ENCODE peak calls at places on chromosome 21, in seven cellular contexts. R is SK-N-SH, Y is HepG2, E is HCT116, J is GM12878, W is K562, M is H1. T is an unnamed sample.

GRCh38 chr21:41368361-41369104 is 6.7 kb downstream of the MX2 start:
- DNase-seq in R (no peak), Y (no peak), E (no peak), J (no peak), W (no peak), M (no peak), T (no peak)

GRCh38 chr21:42189860-42190491 is 29.0 kb upstream of the ABCG1 start:
- DNase-seq in R (no peak), Y (no peak), E (no peak), J (no peak), W (no peak), M (no peak), T (no peak)

GRCh38 chr21:28537371-28538079 is 455.2 kb downstream of the LTN1 start:
- DNase-seq in R (no peak), Y (no peak), E (no peak), J (no peak), W (no peak), M (no peak), T (no peak)

GRCh38 chr21:26331581-26331980 is 161.0 kb upstream of the APP start:
- DNase-seq in R (no peak), Y (no peak), E (no peak), J (no peak), W (no peak), M (no peak), T (no peak)

GRCh38 chr21:36200089-36200561 is 43.5 kb downstream of the DOP1B start:
- DNase-seq in R (no peak), Y (no peak), E (no peak), J (no peak), W (no peak), M (no peak), T (no peak)

GRCh38 chr21:25934130-25934529 is 199.4 kb downstream of the GABPA start:
- DNase-seq in R (no peak), Y (no peak), E (no peak), J (no peak), W (no peak), M (no peak), T (no peak)

GRCh38 chr21:9758888-9759287 is 762.5 kb upstream of the TPTE start:
- DNase-seq in R (no peak), Y (no peak), E (no peak), J (no peak), W (no peak), M (no peak), T (no peak)

GRCh38 chr21:28126521-28127317 is 866.0 kb downstream of the LTN1 start:
- DNase-seq in R (no peak), Y (no peak), E (no peak), J (no peak), W (no peak), M (no peak), T (no peak)

GRCh38 chr21:40793057-40793456 is 53.9 kb downstream of the DSCAM start:
- DNase-seq in R (no peak), Y (no peak), E (no peak), J (no peak), W (no peak), M (no peak), T (no peak)

GRCh38 chr21:8989261-8989882 is 1532.0 kb upstream of the TPTE start:
- DNase-seq in R (no peak), Y (peak), E (no peak), J (no peak), W (peak), M (no peak), T (peak)

GRCh38 chr21:26528882-26529281 is 44.2 kb downstream of the CYYR1 start:
- DNase-seq in R (no peak), Y (no peak), E (no peak), J (no peak), W (no peak), M (no peak), T (no peak)

GRCh38 chr21:42080788-42081083 is 9.6 kb downstream of the UMODL1 start:
- DNase-seq in R (no peak), Y (no peak), E (no peak), J (no peak), W (no peak), M (no peak), T (no peak)

GRCh38 chr21:29892379-29892778 is 47.4 kb downstream of the GRIK1 start:
- DNase-seq in R (no peak), Y (no peak), E (no peak), J (no peak), W (no peak), M (no peak), T (no peak)

GRCh38 chr21:38136201-38136600 is 120.6 kb upstream of the KCNJ15 start:
- DNase-seq in R (no peak), Y (no peak), E (no peak), J (no peak), W (no peak), M (no peak), T (no peak)

GRCh38 chr21:38139380-38140168 is 117.2 kb upstream of the KCNJ15 start:
- DNase-seq in R (no peak), Y (peak), E (no peak), J (no peak), W (no peak), M (no peak), T (no peak)

GRCh38 chr21:38144193-38144592 is 112.6 kb upstream of the KCNJ15 start:
- DNase-seq in R (no peak), Y (no peak), E (no peak), J (no peak), W (no peak), M (no peak), T (no peak)

GRCh38 chr21:38142226-38142625 is 114.6 kb upstream of the KCNJ15 start:
- DNase-seq in R (no peak), Y (no peak), E (no peak), J (no peak), W (no peak), M (no peak), T (no peak)

GRCh38 chr21:38140192-38140905 is 116.4 kb upstream of the KCNJ15 start:
- DNase-seq in R (peak), Y (no peak), E (no peak), J (no peak), W (no peak), M (no peak), T (no peak)
- TF ChIP-seq JUND in R (no peak), Y (no peak), E (no peak), J (no peak), W (no peak), M (no peak), T (peak)

DNA sequence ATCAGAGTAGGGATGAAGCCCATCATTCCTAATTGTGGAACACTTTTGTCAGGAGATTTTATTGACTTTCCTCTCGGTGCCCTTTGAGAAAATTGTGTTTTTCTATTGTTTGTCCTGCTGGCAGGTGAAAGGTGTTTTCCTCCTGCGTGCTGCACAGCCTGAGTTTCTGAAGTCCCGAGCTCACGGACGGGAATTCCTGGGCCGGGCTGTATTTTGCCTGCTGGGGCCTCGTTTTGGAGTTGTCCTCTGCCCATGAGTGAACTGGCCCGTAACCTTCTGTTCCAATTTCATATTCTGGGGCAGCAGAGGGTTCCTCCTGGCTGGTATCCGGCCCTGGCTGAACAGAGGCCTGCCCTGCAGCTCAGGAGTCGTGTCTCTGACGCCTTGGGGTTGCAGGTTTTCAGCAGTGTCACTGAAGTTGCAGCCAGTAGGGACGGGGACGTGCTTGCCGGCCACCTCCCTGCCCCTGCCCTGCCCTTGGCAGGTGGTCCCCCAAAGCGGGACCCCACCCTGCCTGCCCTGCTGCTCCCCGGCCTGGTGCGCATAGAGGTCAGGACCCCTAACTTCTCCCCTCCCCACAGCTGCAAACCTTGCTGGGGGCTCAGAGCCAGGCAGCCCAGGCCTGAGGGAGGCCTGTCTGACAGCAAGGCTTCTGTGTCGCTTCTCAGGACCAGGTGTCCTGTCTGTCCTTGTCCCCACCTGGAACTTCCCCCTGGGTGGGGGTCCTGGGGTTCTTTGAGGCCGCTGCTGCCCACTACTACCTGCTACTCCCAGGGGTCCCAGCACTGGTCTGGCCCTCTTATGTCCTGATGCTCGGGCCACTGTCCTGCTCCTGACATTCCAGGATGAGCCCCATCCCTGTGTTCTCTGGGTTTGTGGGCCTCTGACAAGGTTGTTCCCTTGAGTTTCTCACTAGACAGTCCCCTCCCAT is 49.0 kb downstream of the SLX9 start:
- DNase-seq in R (no peak), Y (no peak), E (no peak), J (no peak), W (no peak), M (no peak), T (no peak)
- TF ChIP-seq JUND in R (no peak), Y (no peak), E (no peak), J (no peak), W (no peak), M (no peak), T (no peak)

DNA sequence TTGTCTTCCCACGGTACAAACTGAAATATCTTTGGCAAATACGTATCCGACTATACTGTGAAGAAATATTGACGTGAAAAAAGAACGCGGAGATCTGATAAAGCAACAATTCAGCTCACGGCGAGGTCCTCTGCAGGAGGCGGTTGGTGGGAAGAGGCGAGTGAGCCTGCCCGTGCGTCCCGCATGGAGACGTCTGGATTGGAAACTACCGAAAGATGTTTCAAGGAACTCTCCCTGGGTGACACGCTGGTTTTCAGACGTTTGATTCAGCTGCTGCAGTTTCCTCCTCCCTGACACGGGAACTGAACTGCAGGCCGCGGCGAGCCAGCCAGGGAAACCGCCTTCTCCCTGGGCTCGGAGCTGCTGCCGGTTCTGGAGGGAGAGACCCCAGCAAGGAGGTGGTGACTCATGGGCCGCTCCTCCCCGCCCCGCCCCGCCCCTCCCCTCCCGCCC is 390 bp upstream of the COL6A1 start:
- DNase-seq in R (peak), Y (peak), E (peak), J (no peak), W (peak), M (peak), T (peak)
- TF ChIP-seq JUND in R (no peak), Y (no peak), E (no peak), J (no peak), W (peak), M (peak), T (no peak)

GRCh38 chr21:31683029-31683428 is 23.5 kb downstream of the SOD1 start:
- DNase-seq in R (no peak), Y (no peak), E (no peak), J (no peak), W (no peak), M (no peak), T (no peak)
- TF ChIP-seq JUND in R (no peak), Y (no peak), E (no peak), J (no peak), W (no peak), M (no peak), T (no peak)